ENCODE peak calls at places on chromosomes 7 and 10, in seven cellular contexts. One of them, this sample, is unnamed.
A peak's percentile ranks its signal among the peaks of the same experiment; 100 is the strongest.

GRCh38 chr10:13636776-13637175 is 50.0 kb downstream of the PRPF18 start:
- DNase-seq in cardiac fibroblast: no peak
- DNase-seq in fibroblast of the aortic adventitia: no peak
- DNase-seq in colonic mucosa: no peak
- DNase-seq in HFF-Myc: no peak
- DNase-seq in activated B cell treated with CpG ODN at 0.5 μM for 24 hours: no peak
- DNase-seq in GM23338: no peak
- DNase-seq in this sample: no peak

GRCh38 chr7:68511281-68511680 is 1087.0 kb upstream of the AUTS2 start:
- DNase-seq in cardiac fibroblast: no peak
- DNase-seq in fibroblast of the aortic adventitia: no peak
- DNase-seq in colonic mucosa: no peak
- DNase-seq in HFF-Myc: no peak
- DNase-seq in activated B cell treated with CpG ODN at 0.5 μM for 24 hours: no peak
- DNase-seq in GM23338: no peak
- DNase-seq in this sample: peak; percentile 23

GRCh38 chr10:61635946-61636345 is 26.8 kb upstream of the CABCOCO1 start:
- DNase-seq in cardiac fibroblast: no peak
- DNase-seq in fibroblast of the aortic adventitia: peak; percentile 77
- DNase-seq in colonic mucosa: no peak
- DNase-seq in HFF-Myc: no peak
- DNase-seq in activated B cell treated with CpG ODN at 0.5 μM for 24 hours: no peak
- DNase-seq in GM23338: no peak
- DNase-seq in this sample: no peak

GRCh38 chr10:20084451-20084850 is 268.2 kb downstream of the PLXDC2 start:
- DNase-seq in cardiac fibroblast: no peak
- DNase-seq in fibroblast of the aortic adventitia: no peak
- DNase-seq in colonic mucosa: no peak
- DNase-seq in HFF-Myc: no peak
- DNase-seq in activated B cell treated with CpG ODN at 0.5 μM for 24 hours: no peak
- DNase-seq in GM23338: no peak
- DNase-seq in this sample: no peak

GRCh38 chr7:140635821-140636220 is 4.8 kb downstream of the DENND2A start:
- DNase-seq in cardiac fibroblast: no peak
- DNase-seq in fibroblast of the aortic adventitia: no peak
- DNase-seq in colonic mucosa: no peak
- DNase-seq in HFF-Myc: no peak
- DNase-seq in activated B cell treated with CpG ODN at 0.5 μM for 24 hours: no peak
- DNase-seq in GM23338: peak; percentile 56
- DNase-seq in this sample: no peak

GRCh38 chr7:90955641-90956207 is 308.5 kb upstream of the FZD1 start:
- DNase-seq in cardiac fibroblast: no peak
- DNase-seq in fibroblast of the aortic adventitia: no peak
- DNase-seq in colonic mucosa: no peak
- DNase-seq in HFF-Myc: no peak
- DNase-seq in activated B cell treated with CpG ODN at 0.5 μM for 24 hours: no peak
- DNase-seq in GM23338: peak; percentile 13
- DNase-seq in this sample: no peak

GRCh38 chr10:72574636-72575035 is 51.2 kb downstream of the MICU1 start:
- DNase-seq in cardiac fibroblast: no peak
- DNase-seq in fibroblast of the aortic adventitia: no peak
- DNase-seq in colonic mucosa: no peak
- DNase-seq in HFF-Myc: no peak
- DNase-seq in activated B cell treated with CpG ODN at 0.5 μM for 24 hours: no peak
- DNase-seq in GM23338: no peak
- DNase-seq in this sample: peak; percentile 33

GRCh38 chr10:3848768-3849643 is 64.0 kb upstream of the KLF6 start:
- DNase-seq in cardiac fibroblast: peak; percentile 30
- DNase-seq in fibroblast of the aortic adventitia: peak; percentile 67
- DNase-seq in colonic mucosa: no peak
- DNase-seq in HFF-Myc: no peak
- DNase-seq in activated B cell treated with CpG ODN at 0.5 μM for 24 hours: no peak
- DNase-seq in GM23338: no peak
- DNase-seq in this sample: no peak

GRCh38 chr10:120420421-120420820 is 36.6 kb upstream of the PLPP4 start:
- DNase-seq in cardiac fibroblast: no peak
- DNase-seq in fibroblast of the aortic adventitia: no peak
- DNase-seq in colonic mucosa: no peak
- DNase-seq in HFF-Myc: no peak
- DNase-seq in activated B cell treated with CpG ODN at 0.5 μM for 24 hours: no peak
- DNase-seq in GM23338: no peak
- DNase-seq in this sample: no peak

GRCh38 chr10:117166420-117167345 is 28.6 kb upstream of the VAX1 start:
- DNase-seq in cardiac fibroblast: no peak
- DNase-seq in fibroblast of the aortic adventitia: no peak
- DNase-seq in colonic mucosa: no peak
- DNase-seq in HFF-Myc: no peak
- DNase-seq in activated B cell treated with CpG ODN at 0.5 μM for 24 hours: no peak
- DNase-seq in GM23338: no peak
- DNase-seq in this sample: no peak

GRCh38 chr10:34916368-34916767 is 101.3 kb upstream of the PARD3 start:
- DNase-seq in cardiac fibroblast: peak; percentile 68
- DNase-seq in fibroblast of the aortic adventitia: peak; percentile 78
- DNase-seq in colonic mucosa: no peak
- DNase-seq in HFF-Myc: peak; percentile 77
- DNase-seq in activated B cell treated with CpG ODN at 0.5 μM for 24 hours: no peak
- DNase-seq in GM23338: no peak
- DNase-seq in this sample: no peak

GRCh38 chr10:34920578-34920977 is 105.5 kb upstream of the PARD3 start:
- DNase-seq in cardiac fibroblast: no peak
- DNase-seq in fibroblast of the aortic adventitia: no peak
- DNase-seq in colonic mucosa: no peak
- DNase-seq in HFF-Myc: no peak
- DNase-seq in activated B cell treated with CpG ODN at 0.5 μM for 24 hours: no peak
- DNase-seq in GM23338: no peak
- DNase-seq in this sample: no peak

GRCh38 chr10:34918896-34919295 is 103.8 kb upstream of the PARD3 start:
- DNase-seq in cardiac fibroblast: no peak
- DNase-seq in fibroblast of the aortic adventitia: no peak
- DNase-seq in colonic mucosa: no peak
- DNase-seq in HFF-Myc: no peak
- DNase-seq in activated B cell treated with CpG ODN at 0.5 μM for 24 hours: no peak
- DNase-seq in GM23338: no peak
- DNase-seq in this sample: no peak

GRCh38 chr10:34918060-34918840 is 103.2 kb upstream of the PARD3 start:
- DNase-seq in cardiac fibroblast: no peak
- DNase-seq in fibroblast of the aortic adventitia: no peak
- DNase-seq in colonic mucosa: no peak
- DNase-seq in HFF-Myc: no peak
- DNase-seq in activated B cell treated with CpG ODN at 0.5 μM for 24 hours: no peak
- DNase-seq in GM23338: peak; percentile 36
- DNase-seq in this sample: no peak

GRCh38 chr10:34922138-34922537 is 107.0 kb upstream of the PARD3 start:
- DNase-seq in cardiac fibroblast: no peak
- DNase-seq in fibroblast of the aortic adventitia: no peak
- DNase-seq in colonic mucosa: no peak
- DNase-seq in HFF-Myc: no peak
- DNase-seq in activated B cell treated with CpG ODN at 0.5 μM for 24 hours: no peak
- DNase-seq in GM23338: no peak
- DNase-seq in this sample: no peak
- TF ChIP-seq CTCF in cardiac fibroblast: no peak
- TF ChIP-seq CTCF in fibroblast of the aortic adventitia: no peak
- TF ChIP-seq CTCF in colonic mucosa: no peak
- TF ChIP-seq CTCF in HFF-Myc: no peak
- TF ChIP-seq CTCF in activated B cell treated with CpG ODN at 0.5 μM for 24 hours: no peak
- TF ChIP-seq CTCF in GM23338: no peak
- TF ChIP-seq CTCF in this sample: no peak

DNA sequence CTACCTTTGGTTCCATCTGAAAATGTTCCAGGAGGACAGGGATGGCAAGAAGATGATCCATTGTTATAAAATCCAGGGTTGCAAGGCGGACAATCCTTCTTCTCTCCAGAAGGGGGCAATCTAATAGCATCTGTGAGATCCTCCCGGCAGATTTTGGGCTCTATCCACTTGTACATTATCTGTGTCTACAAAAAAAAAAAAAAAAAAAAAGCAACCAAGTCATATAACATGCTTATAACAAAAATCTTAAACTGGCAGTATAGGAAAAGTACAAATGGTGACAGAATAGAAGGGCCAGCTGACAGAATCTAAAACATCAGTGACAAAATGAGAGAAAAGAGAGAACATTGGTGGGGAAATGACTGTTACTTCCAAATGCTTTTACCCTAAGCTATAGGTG is 132.7 kb downstream of the ELAPOR2 start:
- DNase-seq in cardiac fibroblast: peak; percentile 80
- DNase-seq in fibroblast of the aortic adventitia: peak; percentile 84
- DNase-seq in colonic mucosa: peak; percentile 42
- DNase-seq in HFF-Myc: no peak
- DNase-seq in activated B cell treated with CpG ODN at 0.5 μM for 24 hours: no peak
- DNase-seq in GM23338: peak; percentile 79
- DNase-seq in this sample: peak; percentile 15
- TF ChIP-seq CTCF in cardiac fibroblast: peak; percentile 76
- TF ChIP-seq CTCF in fibroblast of the aortic adventitia: peak; percentile 83
- TF ChIP-seq CTCF in colonic mucosa: peak; percentile 64
- TF ChIP-seq CTCF in HFF-Myc: peak; percentile 64
- TF ChIP-seq CTCF in activated B cell treated with CpG ODN at 0.5 μM for 24 hours: peak; percentile 49
- TF ChIP-seq CTCF in GM23338: peak; percentile 76
- TF ChIP-seq CTCF in this sample: peak; percentile 71

GRCh38 chr10:28938745-28939144 is 261.4 kb downstream of the BAMBI start:
- DNase-seq in cardiac fibroblast: no peak
- DNase-seq in fibroblast of the aortic adventitia: peak; percentile 40
- DNase-seq in colonic mucosa: no peak
- DNase-seq in HFF-Myc: no peak
- DNase-seq in activated B cell treated with CpG ODN at 0.5 μM for 24 hours: no peak
- DNase-seq in GM23338: no peak
- DNase-seq in this sample: no peak

GRCh38 chr10:28940158-28940888 is 263.0 kb downstream of the BAMBI start:
- DNase-seq in cardiac fibroblast: no peak
- DNase-seq in fibroblast of the aortic adventitia: no peak
- DNase-seq in colonic mucosa: no peak
- DNase-seq in HFF-Myc: no peak
- DNase-seq in activated B cell treated with CpG ODN at 0.5 μM for 24 hours: no peak
- DNase-seq in GM23338: no peak
- DNase-seq in this sample: no peak

GRCh38 chr10:28937959-28938358 is 260.6 kb downstream of the BAMBI start:
- DNase-seq in cardiac fibroblast: no peak
- DNase-seq in fibroblast of the aortic adventitia: no peak
- DNase-seq in colonic mucosa: no peak
- DNase-seq in HFF-Myc: no peak
- DNase-seq in activated B cell treated with CpG ODN at 0.5 μM for 24 hours: no peak
- DNase-seq in GM23338: no peak
- DNase-seq in this sample: no peak

GRCh38 chr10:28942012-28942411 is 264.7 kb downstream of the BAMBI start:
- DNase-seq in cardiac fibroblast: no peak
- DNase-seq in fibroblast of the aortic adventitia: no peak
- DNase-seq in colonic mucosa: no peak
- DNase-seq in HFF-Myc: no peak
- DNase-seq in activated B cell treated with CpG ODN at 0.5 μM for 24 hours: no peak
- DNase-seq in GM23338: no peak
- DNase-seq in this sample: no peak

GRCh38 chr10:28939352-28940157 is 262.2 kb downstream of the BAMBI start:
- DNase-seq in cardiac fibroblast: peak; percentile 97
- DNase-seq in fibroblast of the aortic adventitia: peak; percentile 90
- DNase-seq in colonic mucosa: peak; percentile 32
- DNase-seq in HFF-Myc: no peak
- DNase-seq in activated B cell treated with CpG ODN at 0.5 μM for 24 hours: no peak
- DNase-seq in GM23338: peak; percentile 95
- DNase-seq in this sample: no peak
- TF ChIP-seq CTCF in cardiac fibroblast: no peak
- TF ChIP-seq CTCF in fibroblast of the aortic adventitia: peak; percentile 17
- TF ChIP-seq CTCF in colonic mucosa: no peak
- TF ChIP-seq CTCF in HFF-Myc: peak; percentile 14
- TF ChIP-seq CTCF in activated B cell treated with CpG ODN at 0.5 μM for 24 hours: no peak
- TF ChIP-seq CTCF in GM23338: peak; percentile 93
- TF ChIP-seq CTCF in this sample: peak; percentile 42

GRCh38 chr10:35885076-35885475 is 243.0 kb upstream of the FZD8 start:
- DNase-seq in cardiac fibroblast: no peak
- DNase-seq in fibroblast of the aortic adventitia: no peak
- DNase-seq in colonic mucosa: no peak
- DNase-seq in HFF-Myc: no peak
- DNase-seq in activated B cell treated with CpG ODN at 0.5 μM for 24 hours: no peak
- DNase-seq in GM23338: no peak
- DNase-seq in this sample: peak; percentile 51

GRCh38 chr10:35884657-35885071 is 242.6 kb upstream of the FZD8 start:
- DNase-seq in cardiac fibroblast: no peak
- DNase-seq in fibroblast of the aortic adventitia: no peak
- DNase-seq in colonic mucosa: peak; percentile 31
- DNase-seq in HFF-Myc: no peak
- DNase-seq in activated B cell treated with CpG ODN at 0.5 μM for 24 hours: no peak
- DNase-seq in GM23338: no peak
- DNase-seq in this sample: no peak

GRCh38 chr10:35887686-35888085 is 245.6 kb upstream of the FZD8 start:
- DNase-seq in cardiac fibroblast: no peak
- DNase-seq in fibroblast of the aortic adventitia: no peak
- DNase-seq in colonic mucosa: peak; percentile 49
- DNase-seq in HFF-Myc: no peak
- DNase-seq in activated B cell treated with CpG ODN at 0.5 μM for 24 hours: no peak
- DNase-seq in GM23338: no peak
- DNase-seq in this sample: no peak

GRCh38 chr10:35881320-35881719 is 239.2 kb upstream of the FZD8 start:
- DNase-seq in cardiac fibroblast: no peak
- DNase-seq in fibroblast of the aortic adventitia: no peak
- DNase-seq in colonic mucosa: no peak
- DNase-seq in HFF-Myc: no peak
- DNase-seq in activated B cell treated with CpG ODN at 0.5 μM for 24 hours: no peak
- DNase-seq in GM23338: no peak
- DNase-seq in this sample: no peak

DNA sequence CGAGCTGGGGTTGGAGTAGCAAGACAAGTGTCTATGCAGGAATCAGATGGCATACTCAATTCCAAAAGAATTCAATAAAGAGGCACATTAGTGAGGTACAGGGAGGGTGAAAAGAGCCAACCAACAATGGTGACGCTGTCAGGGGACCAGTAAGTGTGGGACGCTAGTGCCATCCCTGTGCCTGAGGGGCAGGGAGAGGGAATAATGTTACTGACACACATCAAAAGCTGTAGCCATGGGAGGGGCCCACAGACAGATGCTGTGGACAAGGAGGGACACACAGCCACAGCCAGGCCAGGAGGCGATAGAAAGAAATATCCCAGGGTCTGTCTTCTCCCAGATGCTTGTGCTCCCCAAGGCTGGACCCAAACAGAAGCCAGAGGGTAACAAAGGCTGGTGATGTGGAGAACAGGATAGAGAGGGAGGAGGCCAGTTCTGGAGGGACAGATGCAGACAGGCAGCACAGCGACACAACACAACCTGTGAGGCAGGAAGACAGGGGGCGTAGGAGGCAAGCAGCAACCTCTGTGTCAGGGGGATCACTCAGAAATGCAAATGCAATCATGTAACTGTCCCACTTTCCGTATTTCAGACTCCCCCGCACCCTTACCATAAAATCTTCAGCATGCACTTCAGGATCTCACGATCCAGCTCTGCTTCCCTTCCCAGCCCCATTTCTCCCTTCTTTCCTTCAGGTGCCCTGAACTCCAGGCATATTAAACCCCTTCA is 240.5 kb upstream of the FZD8 start:
- DNase-seq in cardiac fibroblast: no peak
- DNase-seq in fibroblast of the aortic adventitia: no peak
- DNase-seq in colonic mucosa: no peak
- DNase-seq in HFF-Myc: no peak
- DNase-seq in activated B cell treated with CpG ODN at 0.5 μM for 24 hours: no peak
- DNase-seq in GM23338: peak; percentile 62
- DNase-seq in this sample: no peak
- TF ChIP-seq CTCF in cardiac fibroblast: no peak
- TF ChIP-seq CTCF in fibroblast of the aortic adventitia: no peak
- TF ChIP-seq CTCF in colonic mucosa: no peak
- TF ChIP-seq CTCF in HFF-Myc: peak; percentile 19
- TF ChIP-seq CTCF in activated B cell treated with CpG ODN at 0.5 μM for 24 hours: no peak
- TF ChIP-seq CTCF in GM23338: peak; percentile 73
- TF ChIP-seq CTCF in this sample: peak; percentile 17

This sample was measured in D721Med.